ENCODE peak calls at places on chromosomes 6 and 20, in six cellular contexts. Y is astrocyte; H is left ventricle myocardium inferior; G is body of pancreas; P is effector memory CD4-positive, alpha-beta T cell; W is CD4-positive, CD25-positive, alpha-beta regulatory T cell. U is an unnamed sample. For H3K27me3 and H3K4me1, the result is how much of the 10 kb centered on the place peaks cover.

GRCh38 chr20:12171927-12172581 is 254.4 kb downstream of the BTBD3 start:
- DNase-seq in Y (peak), H (no peak), G (peak), P (no peak), W (no peak), U (no peak)

GRCh38 chr6:124131259-124131658 is 327.6 kb downstream of the NKAIN2 start:
- DNase-seq in Y (peak), H (no peak), G (no peak), P (no peak), W (no peak), U (no peak)

GRCh38 chr6:118277631-118278030 is 270.5 kb upstream of the PLN start:
- DNase-seq in Y (no peak), H (no peak), G (no peak), P (no peak), W (no peak), U (no peak)

GRCh38 chr6:55886185-55886836 is 10.9 kb upstream of the BMP5 start:
- DNase-seq in Y (no peak), H (no peak), G (no peak), P (no peak), W (no peak), U (no peak)

GRCh38 chr6:168163096-168163731 is 84.2 kb upstream of the FRMD1 start:
- DNase-seq in Y (peak), H (no peak), G (no peak), P (no peak), W (no peak), U (no peak)

GRCh38 chr6:43428112-43428570 is 800 bp downstream of the ABCC10 start:
- DNase-seq in Y (peak), H (no peak), G (no peak), P (no peak), W (no peak), U (no peak)

GRCh38 chr6:139600313-139600712 is 225.9 kb upstream of the CITED2 start:
- DNase-seq in Y (no peak), H (no peak), G (no peak), P (no peak), W (no peak), U (no peak)

GRCh38 chr6:80335061-80335660 is 228.7 kb downstream of the BCKDHB start:
- DNase-seq in Y (no peak), H (no peak), G (no peak), P (no peak), W (no peak), U (no peak)

GRCh38 chr6:33848498-33848897 is 44.7 kb upstream of the MLN start:
- DNase-seq in Y (no peak), H (no peak), G (no peak), P (no peak), W (no peak), U (no peak)

GRCh38 chr6:131061041-131061770 is 1.8 kb downstream of the EPB41L2 start:
- DNase-seq in Y (peak), H (no peak), G (no peak), P (no peak), W (no peak), U (no peak)
- H3K4me3 ChIP-seq in Y (peak), H (peak), G (no peak), P (peak), W (peak), U (peak)

GRCh38 chr20:10219452-10219791 is 792 bp downstream of the SNAP25 start:
- DNase-seq in Y (peak), H (peak), G (peak), P (peak), W (peak), U (peak)

GRCh38 chr20:10218536-10219451 is at the start of gene SNAP25:
- DNase-seq in Y (peak), H (no peak), G (peak), P (peak), W (peak), U (peak)

GRCh38 chr20:10221022-10221421 is 2.4 kb downstream of the SNAP25 start:
- DNase-seq in Y (no peak), H (no peak), G (no peak), P (no peak), W (no peak), U (no peak)

GRCh38 chr20:10217517-10218410 is 866 bp upstream of the SNAP25 start:
- DNase-seq in Y (peak), H (no peak), G (peak), P (no peak), W (no peak), U (no peak)

GRCh38 chr20:10219993-10220750 is 1.5 kb downstream of the SNAP25 start:
- DNase-seq in Y (no peak), H (no peak), G (no peak), P (no peak), W (no peak), U (no peak)
- H3K27me3 ChIP-seq in Y (under half), H (half or more), G (under half), P (under half), W (under half), U (under half)

GRCh38 chr6:111559193-111560097 is 46.2 kb downstream of the TRAF3IP2 start:
- DNase-seq in Y (no peak), H (no peak), G (peak), P (no peak), W (no peak), U (no peak)
- H3K4me1 ChIP-seq in Y (under half), H (half or more), G (under half), P (under half), W (under half), U (under half)

GRCh38 chr6:89146748-89147715 is 1.2 kb downstream of the PM20D2 start:
- DNase-seq in Y (peak), H (no peak), G (no peak), P (no peak), W (no peak), U (no peak)

GRCh38 chr6:89145461-89145961 is 344 bp upstream of the PM20D2 start:
- DNase-seq in Y (no peak), H (no peak), G (peak), P (no peak), W (no peak), U (no peak)

GRCh38 chr6:89145962-89146747 is at the start of gene PM20D2:
- DNase-seq in Y (peak), H (peak), G (peak), P (peak), W (peak), U (peak)

GRCh38 chr6:89148016-89148750 is 2.3 kb downstream of the PM20D2 start:
- DNase-seq in Y (no peak), H (no peak), G (no peak), P (no peak), W (no peak), U (no peak)

DNA sequence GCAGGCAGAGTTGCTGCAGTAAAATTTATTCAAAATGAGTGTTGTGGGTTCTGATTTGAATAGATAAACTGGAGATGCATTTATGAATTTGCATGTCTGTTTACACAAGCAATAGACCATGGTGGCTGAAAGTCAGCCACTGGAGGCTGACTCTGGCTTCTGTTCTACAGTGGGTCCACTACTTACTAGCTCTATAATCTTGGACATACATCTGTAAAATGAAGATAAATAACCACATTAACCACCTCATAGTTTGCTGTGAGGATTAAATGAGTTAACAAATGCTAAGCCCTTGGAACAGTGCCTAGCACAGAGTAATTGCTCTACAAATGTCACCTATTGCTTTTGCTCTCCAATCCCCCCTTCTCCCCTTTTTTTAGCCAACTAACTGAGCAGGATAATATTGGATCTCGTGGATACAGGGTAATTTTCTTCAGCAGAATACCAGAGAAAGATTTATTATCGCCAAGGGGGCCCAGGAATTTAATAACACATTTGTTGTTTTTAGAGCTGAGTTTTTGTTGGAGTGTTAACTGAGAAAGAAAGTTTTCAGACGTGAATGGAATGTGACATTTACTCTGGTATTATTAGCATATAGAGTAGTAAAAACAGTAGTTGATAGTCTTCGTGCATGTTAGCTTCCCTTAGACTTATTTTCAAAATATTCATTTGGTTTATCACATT is 1.4 kb upstream of the PM20D2 start:
- DNase-seq in Y (no peak), H (no peak), G (no peak), P (no peak), W (no peak), U (no peak)
- H3K4me3 ChIP-seq in Y (no peak), H (no peak), G (no peak), P (no peak), W (peak), U (no peak)

GRCh38 chr20:40855269-40855668 is 166.2 kb upstream of the MAFB start:
- DNase-seq in Y (no peak), H (no peak), G (no peak), P (no peak), W (no peak), U (no peak)
- H3K27me3 ChIP-seq in Y (under half), H (under half), G (under half), P (under half), W (under half), U (under half)

DNA sequence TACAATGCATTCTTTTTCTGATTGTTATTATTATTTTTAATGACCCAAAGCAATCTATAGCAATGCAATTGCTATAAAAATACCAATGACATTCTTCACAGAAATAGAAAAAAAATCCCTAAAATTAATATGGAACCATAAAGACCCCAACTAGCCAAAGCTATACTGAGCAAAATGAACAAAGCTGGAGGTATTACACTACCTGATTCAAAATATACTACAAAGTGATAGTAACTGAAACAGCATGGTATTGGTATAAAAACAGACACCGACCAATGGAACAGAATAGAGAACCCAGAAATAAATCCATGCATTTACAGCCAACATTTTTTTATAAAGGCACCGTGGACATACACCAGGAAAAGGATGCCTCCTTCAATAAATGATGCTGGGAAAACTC is 60.5 kb upstream of the EEF1A1 start:
- DNase-seq in Y (no peak), H (no peak), G (no peak), P (no peak), W (no peak), U (no peak)
- H3K4me1 ChIP-seq in Y (under half), H (under half), G (under half), P (under half), W (under half), U (under half)

GRCh38 chr6:6737666-6738065 is 149.1 kb downstream of the LY86 start:
- DNase-seq in Y (no peak), H (no peak), G (no peak), P (no peak), W (no peak), U (no peak)
- H3K4me3 ChIP-seq in Y (no peak), H (peak), G (no peak), P (no peak), W (no peak), U (peak)

DNA sequence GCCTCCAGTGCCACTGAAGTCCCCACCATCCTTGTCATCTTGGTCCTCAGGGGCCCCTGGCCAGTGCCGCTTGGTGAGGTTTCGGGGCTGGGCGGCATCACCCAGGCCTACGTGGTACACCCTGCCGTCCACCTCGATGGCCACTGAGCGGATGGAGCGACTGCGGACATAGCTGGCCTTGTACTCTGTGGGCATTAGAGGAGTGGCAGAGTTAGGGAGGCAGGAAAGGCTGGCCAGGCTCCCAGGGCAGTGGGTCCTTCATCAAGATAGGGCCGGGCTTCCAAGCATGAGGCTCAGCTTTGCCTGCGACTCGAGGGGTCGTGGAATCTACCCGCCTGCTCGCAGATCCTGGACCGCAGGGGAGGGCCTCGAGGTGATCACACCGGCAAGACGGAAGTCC is 119.0 kb downstream of the SULF2 start:
- DNase-seq in Y (no peak), H (no peak), G (no peak), P (no peak), W (no peak), U (peak)
- H3K27me3 ChIP-seq in Y (under half), H (under half), G (under half), P (under half), W (under half), U (under half)